ENCODE peak calls at places on chromosomes 16 and 17, in eight cellular contexts. H is body of pancreas, W is endodermal cell, K is transverse colon, C is tibial artery, Z is A549, N is MM.1S, X is GM23248. Q is an unnamed sample. For H3K9me3 and H3K4me1, the result is how much of the 10 kb centered on the place peaks cover.

GRCh38 chr16:31202402-31203385 is at the start of gene PYCARD:
- DNase-seq in X (peak), C (peak), W (peak), K (peak), Z (peak), H (peak), N (peak), Q (no peak)

GRCh38 chr17:80796430-80796861 is 195.2 kb upstream of the CHMP6 start:
- DNase-seq in C (peak), X (no peak), W (peak), K (peak), Z (no peak), N (no peak), H (no peak), Q (no peak)

GRCh38 chr17:58783380-58783779 is 27.7 kb downstream of the PPM1E start:
- DNase-seq in K (no peak), H (no peak), Z (no peak), C (no peak), W (no peak), N (no peak), X (peak), Q (peak)

GRCh38 chr16:67265834-67266233 is 13.5 kb upstream of the PLEKHG4 start:
- DNase-seq in X (no peak), H (no peak), Z (no peak), N (no peak), K (no peak), C (no peak), W (no peak), Q (no peak)

GRCh38 chr17:13775450-13775849 is 173.7 kb upstream of the HS3ST3A1 start:
- DNase-seq in H (no peak), K (no peak), N (no peak), X (no peak), Z (no peak), C (no peak), W (no peak), Q (no peak)

GRCh38 chr16:11232852-11233726 is 22.9 kb downstream of the SOCS1 start:
- DNase-seq in C (no peak), Z (no peak), K (peak), N (no peak), W (peak), H (no peak), X (no peak), Q (no peak)

GRCh38 chr17:13420294-13421277 is 181.1 kb downstream of the HS3ST3A1 start:
- DNase-seq in X (peak), N (no peak), H (no peak), W (no peak), K (peak), Z (peak), C (no peak), Q (no peak)

GRCh38 chr16:13070268-13070667 is 168.9 kb downstream of the SHISA9 start:
- DNase-seq in X (no peak), Z (no peak), C (no peak), H (peak), N (no peak), W (peak), K (no peak), Q (no peak)

GRCh38 chr17:57954421-57955182 is 610 bp downstream of the CUEDC1 start:
- DNase-seq in Z (peak), N (no peak), X (peak), K (peak), W (peak), H (peak), C (peak), Q (peak)

GRCh38 chr16:50301626-50302471 is 35.5 kb downstream of the ADCY7 start:
- DNase-seq in W (peak), H (no peak), N (no peak), Z (peak), K (no peak), C (peak), X (peak), Q (no peak)

DNA sequence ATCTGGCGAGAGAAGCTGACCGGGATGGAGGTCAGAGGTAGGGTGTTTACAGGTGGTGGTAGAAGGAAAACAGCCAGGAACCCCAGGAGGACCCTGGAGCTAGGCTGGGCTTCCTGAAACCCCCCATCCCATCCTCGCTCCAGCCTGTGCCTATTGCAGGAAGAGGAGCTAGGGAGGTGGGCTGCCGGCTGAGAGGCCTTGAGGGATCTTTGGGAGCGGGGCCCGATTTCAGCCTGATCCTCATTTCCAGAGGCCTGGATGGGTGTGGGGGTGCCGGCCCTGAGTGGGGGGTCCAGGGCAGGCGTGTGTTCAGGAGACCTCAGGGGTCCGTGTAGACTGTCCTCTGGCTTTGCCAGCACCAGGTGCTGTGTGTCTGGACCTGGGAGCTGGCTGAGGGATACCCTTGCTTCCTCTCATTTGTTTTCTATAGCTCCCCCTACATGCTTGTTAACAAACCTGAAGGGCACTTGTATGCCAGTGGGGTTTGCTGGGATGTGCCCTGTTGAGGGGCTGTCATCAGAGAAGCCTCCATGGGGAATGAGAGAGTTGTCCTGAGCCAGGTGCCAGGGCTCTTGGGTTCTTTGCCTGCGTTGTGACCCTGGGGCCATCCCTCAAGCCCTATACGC is 18.9 kb upstream of the RAP1GAP2 start:
- DNase-seq in Z (no peak), H (no peak), W (peak), K (no peak), N (no peak), C (no peak), X (no peak), Q (no peak)
- H3K9me3 ChIP-seq in Z (under half), H (under half), W (under half), K (under half), N (under half), C (under half), X (under half), Q (under half)

GRCh38 chr16:87831421-87832136 is 37.7 kb downstream of the SLC7A5 start:
- DNase-seq in C (no peak), X (no peak), Z (peak), H (no peak), K (no peak), W (no peak), N (no peak), Q (no peak)

GRCh38 chr16:87833548-87833947 is 35.8 kb downstream of the SLC7A5 start:
- DNase-seq in X (no peak), H (no peak), Z (no peak), W (no peak), N (no peak), C (no peak), K (no peak), Q (no peak)

GRCh38 chr16:87834015-87834667 is 35.2 kb downstream of the SLC7A5 start:
- DNase-seq in Z (peak), X (no peak), C (no peak), N (no peak), K (no peak), H (no peak), W (no peak), Q (no peak)

GRCh38 chr16:87832137-87832527 is 37.2 kb downstream of the SLC7A5 start:
- DNase-seq in C (no peak), W (no peak), X (no peak), N (no peak), K (no peak), Z (peak), H (no peak), Q (no peak)

DNA sequence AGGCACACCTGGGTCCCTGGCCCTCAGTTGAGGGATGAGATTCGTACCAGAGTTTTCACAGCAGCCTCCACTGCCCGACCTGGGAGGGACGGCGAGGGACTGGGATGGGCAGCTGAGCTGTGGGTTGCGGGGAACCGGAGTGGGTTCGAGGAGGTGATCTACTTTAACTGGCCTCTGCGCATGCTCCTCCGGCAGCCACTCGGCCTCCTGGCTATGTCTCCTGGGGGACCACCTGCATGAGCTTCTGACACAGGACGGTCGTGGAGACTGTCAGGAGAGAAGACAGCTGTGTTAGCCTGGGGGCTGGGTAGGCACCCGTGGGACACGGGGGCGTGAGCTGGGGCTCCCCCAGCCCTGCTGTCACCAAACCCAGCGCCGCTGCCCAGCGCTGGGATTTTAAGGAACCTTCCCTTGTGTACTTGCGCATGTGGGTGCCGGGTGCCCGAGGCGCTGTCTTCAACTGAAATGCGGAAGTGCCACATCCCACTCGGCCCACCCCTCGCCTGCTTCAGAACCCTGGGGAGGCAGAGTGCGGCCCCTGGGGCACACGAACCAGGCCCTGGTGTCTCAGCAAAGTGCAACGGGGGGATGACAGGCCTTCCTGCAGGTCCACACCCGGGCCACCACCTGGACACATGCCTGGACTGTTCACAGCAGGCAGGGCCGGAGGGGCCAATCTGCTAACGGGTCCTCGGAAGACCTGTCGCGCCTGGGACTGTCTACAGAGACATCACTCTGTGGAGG is 36.4 kb downstream of the SLC7A5 start:
- DNase-seq in H (no peak), K (no peak), W (no peak), C (no peak), Z (peak), N (no peak), X (no peak), Q (no peak)
- H3K4me1 ChIP-seq in H (under half), K (under half), W (under half), C (under half), Z (half or more), N (under half), X (under half), Q (under half)

DNA sequence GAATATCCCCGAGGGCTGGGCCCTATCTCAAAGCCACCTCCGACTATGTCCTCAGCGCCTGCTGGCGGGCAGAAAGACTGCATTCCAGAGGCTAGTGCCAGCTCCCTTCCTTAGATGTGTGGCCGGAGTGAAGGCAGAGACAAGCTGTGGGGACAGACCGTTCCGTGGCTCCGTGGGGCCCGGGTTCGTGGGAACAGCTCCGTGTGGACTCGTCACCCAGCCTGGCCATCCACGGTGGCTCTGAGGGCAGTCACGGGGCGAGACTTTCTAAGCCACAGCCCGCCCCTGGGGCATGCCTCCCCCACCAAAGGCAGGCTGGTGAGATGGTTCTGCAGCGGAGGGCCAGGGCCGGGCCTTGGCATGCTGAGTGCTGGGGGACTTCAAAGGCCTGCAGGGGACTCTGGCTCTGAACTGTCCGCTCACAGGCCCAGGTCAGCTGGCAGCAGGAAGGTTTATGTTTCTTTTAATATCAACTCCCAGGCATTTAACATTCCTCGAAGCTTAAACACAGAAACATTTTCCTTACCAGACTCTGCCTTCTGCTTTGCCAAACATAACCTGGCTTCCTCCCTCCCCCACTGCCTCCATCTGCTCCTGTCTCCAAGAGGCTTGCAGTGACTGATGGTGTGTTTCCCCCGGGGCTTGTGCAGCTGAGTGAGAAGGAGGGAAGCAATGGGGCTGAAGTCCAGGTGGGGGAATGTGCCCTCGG is 50.4 kb downstream of the TIMM22 start:
- DNase-seq in W (peak), K (no peak), N (no peak), H (no peak), C (peak), Z (no peak), X (no peak), Q (no peak)
- H3K27ac ChIP-seq in W (peak), K (peak), N (no peak), H (no peak), C (peak), Z (no peak), X (no peak), Q (no peak)

GRCh38 chr16:15983898-15984297 is 34.5 kb downstream of the ABCC1 start:
- DNase-seq in X (peak), C (no peak), H (no peak), W (no peak), K (no peak), Z (no peak), N (no peak), Q (no peak)

GRCh38 chr16:15980329-15980728 is 30.9 kb downstream of the ABCC1 start:
- DNase-seq in N (no peak), W (no peak), X (no peak), Z (no peak), K (no peak), C (no peak), H (no peak), Q (no peak)

GRCh38 chr16:15985144-15985543 is 35.7 kb downstream of the ABCC1 start:
- DNase-seq in H (no peak), W (no peak), Z (no peak), K (no peak), N (no peak), X (no peak), C (no peak), Q (no peak)

GRCh38 chr16:15979801-15980200 is 30.4 kb downstream of the ABCC1 start:
- DNase-seq in K (no peak), N (no peak), Z (no peak), W (no peak), C (no peak), X (no peak), H (no peak), Q (no peak)

DNA sequence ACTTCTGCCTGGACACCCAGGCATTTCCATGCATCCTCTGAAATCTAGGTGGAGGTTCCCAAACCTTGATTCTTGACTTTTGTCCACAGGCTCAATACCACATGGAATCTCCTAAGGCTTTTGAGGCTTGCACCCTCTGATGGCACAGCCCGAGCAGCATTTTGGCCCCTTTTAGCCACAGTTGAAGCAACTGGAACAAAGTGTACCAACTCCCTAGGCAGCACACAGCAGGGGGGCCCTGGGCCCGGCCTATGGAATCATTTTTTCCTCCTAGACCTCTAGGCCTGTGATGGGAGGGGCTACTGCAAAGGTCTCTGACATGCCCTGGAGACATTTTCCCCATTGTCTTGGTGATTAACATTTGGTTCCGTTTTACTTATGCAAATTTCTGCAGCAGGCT is 32.0 kb downstream of the ABCC1 start:
- DNase-seq in H (no peak), X (no peak), C (no peak), Z (no peak), K (no peak), N (no peak), W (no peak), Q (no peak)
- H3K9me3 ChIP-seq in H (under half), X (under half), C (under half), Z (under half), K (under half), N (under half), W (half or more), Q (under half)

GRCh38 chr16:87736003-87736382 is 29.8 kb downstream of the KLHDC4 start:
- DNase-seq in H (no peak), C (no peak), K (no peak), Z (no peak), X (no peak), W (no peak), N (no peak), Q (no peak)

GRCh38 chr16:87731607-87732006 is 34.2 kb downstream of the KLHDC4 start:
- DNase-seq in W (no peak), Z (no peak), C (no peak), H (no peak), K (no peak), N (no peak), X (no peak), Q (no peak)

GRCh38 chr16:87733190-87733589 is 32.6 kb downstream of the KLHDC4 start:
- DNase-seq in X (no peak), K (peak), C (no peak), H (no peak), Z (no peak), N (peak), W (no peak), Q (no peak)

GRCh38 chr16:87735270-87736002 is 30.4 kb downstream of the KLHDC4 start:
- DNase-seq in X (no peak), W (no peak), H (no peak), K (no peak), Z (no peak), N (no peak), C (no peak), Q (peak)

DNA sequence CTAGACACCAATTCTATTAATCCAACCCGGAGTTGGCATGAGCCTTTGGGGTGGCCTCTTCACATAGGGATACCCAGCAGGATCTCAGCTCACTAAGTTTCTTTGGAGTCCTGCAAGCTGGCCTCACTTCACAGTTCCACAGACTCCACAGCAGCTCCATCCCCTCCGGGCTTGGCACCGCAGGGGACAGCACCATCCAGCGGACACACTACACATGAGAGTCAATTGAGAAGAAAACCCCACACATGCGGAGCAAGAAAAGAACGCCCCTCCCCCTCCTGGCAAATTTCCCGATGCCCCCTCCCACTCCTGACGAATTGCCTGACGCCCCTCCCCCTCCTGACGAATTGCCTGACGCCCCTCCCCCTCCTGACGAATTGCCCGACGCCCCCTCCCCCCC is 31.1 kb downstream of the KLHDC4 start:
- DNase-seq in K (no peak), W (peak), X (no peak), H (no peak), N (no peak), Z (no peak), C (no peak), Q (no peak)
- H3K4me1 ChIP-seq in K (under half), W (under half), X (under half), H (under half), N (under half), Z (under half), C (under half), Q (under half)